ENCODE peak calls at places on chromosomes 6 and 20, in five cellular contexts. One of them, this sample, is unnamed.

GRCh38 chr20:59028812-59029211 is 3.3 kb downstream of the ATP5F1E start:
- DNase-seq in memory B cell: no peak
- DNase-seq in AG20443: no peak
- DNase-seq in sciatic nerve: no peak
- DNase-seq in stimulated activated naive B cell treated with anti-CD40 and anti-IgM and Interleukin-4, amounts not matched to agents 10 μg/mL and 1 μg/mL and 100 μg/mL, for 72 hours: no peak
- DNase-seq in this sample: no peak

GRCh38 chr6:32047084-32047478 is 8.9 kb downstream of the CYP21A2 start:
- DNase-seq in memory B cell: no peak
- DNase-seq in AG20443: peak
- DNase-seq in stimulated activated naive B cell treated with anti-CD40 and anti-IgM and Interleukin-4, amounts not matched to agents 10 μg/mL and 1 μg/mL and 100 μg/mL, for 72 hours: no peak
- DNase-seq in sciatic nerve: peak
- DNase-seq in this sample: no peak

GRCh38 chr20:38299963-38300362 is 4.0 kb upstream of the BPI start:
- DNase-seq in stimulated activated naive B cell treated with anti-CD40 and anti-IgM and Interleukin-4, amounts not matched to agents 10 μg/mL and 1 μg/mL and 100 μg/mL, for 72 hours: no peak
- DNase-seq in sciatic nerve: no peak
- DNase-seq in AG20443: no peak
- DNase-seq in memory B cell: no peak
- DNase-seq in this sample: no peak

GRCh38 chr6:90445533-90446108 is 141.3 kb downstream of the MAP3K7 start:
- DNase-seq in memory B cell: no peak
- DNase-seq in AG20443: no peak
- DNase-seq in sciatic nerve: no peak
- DNase-seq in stimulated activated naive B cell treated with anti-CD40 and anti-IgM and Interleukin-4, amounts not matched to agents 10 μg/mL and 1 μg/mL and 100 μg/mL, for 72 hours: no peak
- DNase-seq in this sample: no peak

GRCh38 chr20:54291339-54292060 is 83.6 kb downstream of the PFDN4 start:
- DNase-seq in AG20443: no peak
- DNase-seq in memory B cell: no peak
- DNase-seq in sciatic nerve: no peak
- DNase-seq in stimulated activated naive B cell treated with anti-CD40 and anti-IgM and Interleukin-4, amounts not matched to agents 10 μg/mL and 1 μg/mL and 100 μg/mL, for 72 hours: no peak
- DNase-seq in this sample: no peak

GRCh38 chr20:6835609-6836008 is 68.1 kb downstream of the BMP2 start:
- DNase-seq in memory B cell: no peak
- DNase-seq in sciatic nerve: no peak
- DNase-seq in stimulated activated naive B cell treated with anti-CD40 and anti-IgM and Interleukin-4, amounts not matched to agents 10 μg/mL and 1 μg/mL and 100 μg/mL, for 72 hours: no peak
- DNase-seq in AG20443: no peak
- DNase-seq in this sample: no peak

GRCh38 chr6:155050311-155050710 is 55.2 kb downstream of the TIAM2 start:
- DNase-seq in sciatic nerve: no peak
- DNase-seq in stimulated activated naive B cell treated with anti-CD40 and anti-IgM and Interleukin-4, amounts not matched to agents 10 μg/mL and 1 μg/mL and 100 μg/mL, for 72 hours: no peak
- DNase-seq in memory B cell: no peak
- DNase-seq in AG20443: no peak
- DNase-seq in this sample: peak

GRCh38 chr6:110048221-110048875 is 70.2 kb downstream of the GPR6 start:
- DNase-seq in AG20443: no peak
- DNase-seq in stimulated activated naive B cell treated with anti-CD40 and anti-IgM and Interleukin-4, amounts not matched to agents 10 μg/mL and 1 μg/mL and 100 μg/mL, for 72 hours: no peak
- DNase-seq in sciatic nerve: no peak
- DNase-seq in memory B cell: no peak
- DNase-seq in this sample: no peak

GRCh38 chr6:85726206-85726605 is 83.5 kb upstream of the SYNCRIP start:
- DNase-seq in memory B cell: no peak
- DNase-seq in stimulated activated naive B cell treated with anti-CD40 and anti-IgM and Interleukin-4, amounts not matched to agents 10 μg/mL and 1 μg/mL and 100 μg/mL, for 72 hours: no peak
- DNase-seq in AG20443: no peak
- DNase-seq in sciatic nerve: no peak
- DNase-seq in this sample: peak

GRCh38 chr6:27836080-27836782 is 76.0 kb downstream of the OR2B2 start:
- DNase-seq in sciatic nerve: no peak
- DNase-seq in memory B cell: no peak
- DNase-seq in AG20443: no peak
- DNase-seq in stimulated activated naive B cell treated with anti-CD40 and anti-IgM and Interleukin-4, amounts not matched to agents 10 μg/mL and 1 μg/mL and 100 μg/mL, for 72 hours: no peak
- DNase-seq in this sample: no peak

GRCh38 chr6:44701637-44702101 is 314.2 kb downstream of the CDC5L start:
- DNase-seq in AG20443: peak
- DNase-seq in sciatic nerve: no peak
- DNase-seq in stimulated activated naive B cell treated with anti-CD40 and anti-IgM and Interleukin-4, amounts not matched to agents 10 μg/mL and 1 μg/mL and 100 μg/mL, for 72 hours: no peak
- DNase-seq in memory B cell: no peak
- DNase-seq in this sample: no peak

GRCh38 chr20:43938932-43939761 is 24.5 kb downstream of the TOX2 start:
- DNase-seq in memory B cell: no peak
- DNase-seq in sciatic nerve: peak
- DNase-seq in AG20443: peak
- DNase-seq in stimulated activated naive B cell treated with anti-CD40 and anti-IgM and Interleukin-4, amounts not matched to agents 10 μg/mL and 1 μg/mL and 100 μg/mL, for 72 hours: no peak
- DNase-seq in this sample: peak

GRCh38 chr6:43467752-43468151 is 9.6 kb upstream of the TJAP1 start:
- DNase-seq in AG20443: no peak
- DNase-seq in stimulated activated naive B cell treated with anti-CD40 and anti-IgM and Interleukin-4, amounts not matched to agents 10 μg/mL and 1 μg/mL and 100 μg/mL, for 72 hours: no peak
- DNase-seq in memory B cell: no peak
- DNase-seq in sciatic nerve: no peak
- DNase-seq in this sample: no peak

GRCh38 chr6:157538163-157538562 is 157.2 kb downstream of the ZDHHC14 start:
- DNase-seq in memory B cell: no peak
- DNase-seq in stimulated activated naive B cell treated with anti-CD40 and anti-IgM and Interleukin-4, amounts not matched to agents 10 μg/mL and 1 μg/mL and 100 μg/mL, for 72 hours: no peak
- DNase-seq in AG20443: no peak
- DNase-seq in sciatic nerve: no peak
- DNase-seq in this sample: no peak

GRCh38 chr6:37308084-37308817 is 45.5 kb upstream of the RNF8 start:
- DNase-seq in stimulated activated naive B cell treated with anti-CD40 and anti-IgM and Interleukin-4, amounts not matched to agents 10 μg/mL and 1 μg/mL and 100 μg/mL, for 72 hours: no peak
- DNase-seq in memory B cell: no peak
- DNase-seq in AG20443: peak
- DNase-seq in sciatic nerve: no peak
- DNase-seq in this sample: no peak

GRCh38 chr6:98054453-98054852 is 771.4 kb upstream of the MMS22L start:
- DNase-seq in AG20443: no peak
- DNase-seq in memory B cell: no peak
- DNase-seq in sciatic nerve: no peak
- DNase-seq in stimulated activated naive B cell treated with anti-CD40 and anti-IgM and Interleukin-4, amounts not matched to agents 10 μg/mL and 1 μg/mL and 100 μg/mL, for 72 hours: no peak
- DNase-seq in this sample: no peak

GRCh38 chr6:40352006-40352405 is 235.2 kb downstream of the LRFN2 start:
- DNase-seq in memory B cell: peak
- DNase-seq in AG20443: no peak
- DNase-seq in stimulated activated naive B cell treated with anti-CD40 and anti-IgM and Interleukin-4, amounts not matched to agents 10 μg/mL and 1 μg/mL and 100 μg/mL, for 72 hours: no peak
- DNase-seq in sciatic nerve: peak
- DNase-seq in this sample: no peak

GRCh38 chr20:19784511-19785172 is 26.6 kb downstream of the RIN2 start:
- DNase-seq in sciatic nerve: no peak
- DNase-seq in AG20443: peak
- DNase-seq in stimulated activated naive B cell treated with anti-CD40 and anti-IgM and Interleukin-4, amounts not matched to agents 10 μg/mL and 1 μg/mL and 100 μg/mL, for 72 hours: peak
- DNase-seq in memory B cell: peak
- DNase-seq in this sample: peak

GRCh38 chr20:46642265-46642942 is 8.9 kb downstream of the SLC13A3 start:
- DNase-seq in memory B cell: no peak
- DNase-seq in sciatic nerve: no peak
- DNase-seq in stimulated activated naive B cell treated with anti-CD40 and anti-IgM and Interleukin-4, amounts not matched to agents 10 μg/mL and 1 μg/mL and 100 μg/mL, for 72 hours: no peak
- DNase-seq in AG20443: no peak
- DNase-seq in this sample: no peak

GRCh38 chr20:49320460-49320859 is 42.6 kb upstream of the ZNFX1 start:
- DNase-seq in AG20443: peak
- DNase-seq in stimulated activated naive B cell treated with anti-CD40 and anti-IgM and Interleukin-4, amounts not matched to agents 10 μg/mL and 1 μg/mL and 100 μg/mL, for 72 hours: no peak
- DNase-seq in memory B cell: no peak
- DNase-seq in sciatic nerve: no peak
- DNase-seq in this sample: peak

GRCh38 chr6:13355969-13356368 is 27.6 kb upstream of the TBC1D7 start:
- DNase-seq in AG20443: no peak
- DNase-seq in stimulated activated naive B cell treated with anti-CD40 and anti-IgM and Interleukin-4, amounts not matched to agents 10 μg/mL and 1 μg/mL and 100 μg/mL, for 72 hours: peak
- DNase-seq in sciatic nerve: no peak
- DNase-seq in memory B cell: no peak
- DNase-seq in this sample: peak

GRCh38 chr6:12586696-12587095 is 129.9 kb upstream of the PHACTR1 start:
- DNase-seq in AG20443: no peak
- DNase-seq in sciatic nerve: no peak
- DNase-seq in stimulated activated naive B cell treated with anti-CD40 and anti-IgM and Interleukin-4, amounts not matched to agents 10 μg/mL and 1 μg/mL and 100 μg/mL, for 72 hours: no peak
- DNase-seq in memory B cell: no peak
- DNase-seq in this sample: no peak

GRCh38 chr6:75693534-75693933 is 55.5 kb upstream of the MYO6 start:
- DNase-seq in AG20443: peak
- DNase-seq in sciatic nerve: no peak
- DNase-seq in stimulated activated naive B cell treated with anti-CD40 and anti-IgM and Interleukin-4, amounts not matched to agents 10 μg/mL and 1 μg/mL and 100 μg/mL, for 72 hours: no peak
- DNase-seq in memory B cell: no peak
- DNase-seq in this sample: no peak

GRCh38 chr20:19723834-19724430 is 34.1 kb upstream of the RIN2 start:
- DNase-seq in stimulated activated naive B cell treated with anti-CD40 and anti-IgM and Interleukin-4, amounts not matched to agents 10 μg/mL and 1 μg/mL and 100 μg/mL, for 72 hours: no peak
- DNase-seq in memory B cell: no peak
- DNase-seq in AG20443: no peak
- DNase-seq in sciatic nerve: no peak
- DNase-seq in this sample: no peak

GRCh38 chr6:45495404-45496084 is 117.8 kb upstream of the SUPT3H start:
- DNase-seq in sciatic nerve: no peak
- DNase-seq in memory B cell: no peak
- DNase-seq in stimulated activated naive B cell treated with anti-CD40 and anti-IgM and Interleukin-4, amounts not matched to agents 10 μg/mL and 1 μg/mL and 100 μg/mL, for 72 hours: no peak
- DNase-seq in AG20443: no peak
- DNase-seq in this sample: no peak

GRCh38 chr6:148842631-148843030 is 95.8 kb downstream of the UST start:
- DNase-seq in stimulated activated naive B cell treated with anti-CD40 and anti-IgM and Interleukin-4, amounts not matched to agents 10 μg/mL and 1 μg/mL and 100 μg/mL, for 72 hours: no peak
- DNase-seq in AG20443: no peak
- DNase-seq in memory B cell: no peak
- DNase-seq in sciatic nerve: no peak
- DNase-seq in this sample: no peak

GRCh38 chr20:49956689-49957443 is 20.7 kb downstream of the RNF114 start:
- DNase-seq in sciatic nerve: peak
- DNase-seq in memory B cell: no peak
- DNase-seq in AG20443: no peak
- DNase-seq in stimulated activated naive B cell treated with anti-CD40 and anti-IgM and Interleukin-4, amounts not matched to agents 10 μg/mL and 1 μg/mL and 100 μg/mL, for 72 hours: no peak
- DNase-seq in this sample: no peak

GRCh38 chr6:161161889-161162624 is 111.8 kb downstream of the AGPAT4 start:
- DNase-seq in sciatic nerve: peak
- DNase-seq in AG20443: peak
- DNase-seq in memory B cell: no peak
- DNase-seq in stimulated activated naive B cell treated with anti-CD40 and anti-IgM and Interleukin-4, amounts not matched to agents 10 μg/mL and 1 μg/mL and 100 μg/mL, for 72 hours: no peak
- DNase-seq in this sample: peak

GRCh38 chr6:81769834-81770233 is 17.4 kb upstream of the TENT5A start:
- DNase-seq in stimulated activated naive B cell treated with anti-CD40 and anti-IgM and Interleukin-4, amounts not matched to agents 10 μg/mL and 1 μg/mL and 100 μg/mL, for 72 hours: no peak
- DNase-seq in sciatic nerve: no peak
- DNase-seq in memory B cell: no peak
- DNase-seq in AG20443: peak
- DNase-seq in this sample: peak

GRCh38 chr6:166905505-166906134 is 50.7 kb downstream of the RNASET2 start:
- DNase-seq in sciatic nerve: no peak
- DNase-seq in stimulated activated naive B cell treated with anti-CD40 and anti-IgM and Interleukin-4, amounts not matched to agents 10 μg/mL and 1 μg/mL and 100 μg/mL, for 72 hours: no peak
- DNase-seq in AG20443: peak
- DNase-seq in memory B cell: no peak
- DNase-seq in this sample: no peak

GRCh38 chr20:38883081-38883980 is 42.9 kb upstream of the FAM83D start:
- DNase-seq in AG20443: peak
- DNase-seq in sciatic nerve: no peak
- DNase-seq in stimulated activated naive B cell treated with anti-CD40 and anti-IgM and Interleukin-4, amounts not matched to agents 10 μg/mL and 1 μg/mL and 100 μg/mL, for 72 hours: no peak
- DNase-seq in memory B cell: no peak
- DNase-seq in this sample: no peak

GRCh38 chr6:15417811-15418210 is 171.9 kb downstream of the JARID2 start:
- DNase-seq in memory B cell: no peak
- DNase-seq in sciatic nerve: no peak
- DNase-seq in AG20443: no peak
- DNase-seq in stimulated activated naive B cell treated with anti-CD40 and anti-IgM and Interleukin-4, amounts not matched to agents 10 μg/mL and 1 μg/mL and 100 μg/mL, for 72 hours: no peak
- DNase-seq in this sample: no peak

GRCh38 chr6:14321992-14322772 is 204.6 kb downstream of the CD83 start:
- DNase-seq in memory B cell: no peak
- DNase-seq in AG20443: no peak
- DNase-seq in stimulated activated naive B cell treated with anti-CD40 and anti-IgM and Interleukin-4, amounts not matched to agents 10 μg/mL and 1 μg/mL and 100 μg/mL, for 72 hours: no peak
- DNase-seq in sciatic nerve: no peak
- DNase-seq in this sample: peak

This sample was measured in myocyte.